ENCODE peak calls at places on chromosomes 3 and 15, in seven cellular contexts. One of them, this sample, is unnamed.

GRCh38 chr15:51251591-51251990 is 86.8 kb downstream of the CYP19A1 start:
- DNase-seq in central memory CD4-positive, alpha-beta T cell: no peak
- DNase-seq in ELR: no peak
- DNase-seq in neural crest cell: no peak
- DNase-seq in GOT3: no peak
- DNase-seq in stimulated activated naive CD8-positive, alpha-beta T cell treated with anti-CD3 and anti-CD28 coated beads, Interleukin-15, amount 100 ng/mL, for 72 hours: no peak
- DNase-seq in CD4-positive, alpha-beta memory T cell: no peak
- DNase-seq in this sample: no peak

GRCh38 chr3:17759901-17760300 is 17.5 kb upstream of the TBC1D5 start:
- DNase-seq in central memory CD4-positive, alpha-beta T cell: no peak
- DNase-seq in ELR: peak
- DNase-seq in neural crest cell: no peak
- DNase-seq in GOT3: no peak
- DNase-seq in stimulated activated naive CD8-positive, alpha-beta T cell treated with anti-CD3 and anti-CD28 coated beads, Interleukin-15, amount 100 ng/mL, for 72 hours: no peak
- DNase-seq in CD4-positive, alpha-beta memory T cell: no peak
- DNase-seq in this sample: no peak

GRCh38 chr3:30443756-30444673 is 162.4 kb upstream of the TGFBR2 start:
- DNase-seq in central memory CD4-positive, alpha-beta T cell: no peak
- DNase-seq in ELR: no peak
- DNase-seq in neural crest cell: no peak
- DNase-seq in GOT3: no peak
- DNase-seq in stimulated activated naive CD8-positive, alpha-beta T cell treated with anti-CD3 and anti-CD28 coated beads, Interleukin-15, amount 100 ng/mL, for 72 hours: no peak
- DNase-seq in CD4-positive, alpha-beta memory T cell: no peak
- DNase-seq in this sample: no peak

GRCh38 chr3:111541911-111542483 is at the start of gene CD96:
- DNase-seq in central memory CD4-positive, alpha-beta T cell: peak
- DNase-seq in ELR: peak
- DNase-seq in neural crest cell: no peak
- DNase-seq in GOT3: no peak
- DNase-seq in stimulated activated naive CD8-positive, alpha-beta T cell treated with anti-CD3 and anti-CD28 coated beads, Interleukin-15, amount 100 ng/mL, for 72 hours: peak
- DNase-seq in CD4-positive, alpha-beta memory T cell: peak
- DNase-seq in this sample: no peak

GRCh38 chr3:12966847-12967750 is 106.1 kb downstream of the IQSEC1 start:
- DNase-seq in central memory CD4-positive, alpha-beta T cell: no peak
- DNase-seq in ELR: peak
- DNase-seq in neural crest cell: peak
- DNase-seq in GOT3: no peak
- DNase-seq in stimulated activated naive CD8-positive, alpha-beta T cell treated with anti-CD3 and anti-CD28 coated beads, Interleukin-15, amount 100 ng/mL, for 72 hours: no peak
- DNase-seq in CD4-positive, alpha-beta memory T cell: no peak
- DNase-seq in this sample: no peak

GRCh38 chr15:69031013-69032001 is 16.8 kb downstream of the NOX5 start:
- DNase-seq in central memory CD4-positive, alpha-beta T cell: no peak
- DNase-seq in ELR: no peak
- DNase-seq in neural crest cell: peak
- DNase-seq in GOT3: no peak
- DNase-seq in stimulated activated naive CD8-positive, alpha-beta T cell treated with anti-CD3 and anti-CD28 coated beads, Interleukin-15, amount 100 ng/mL, for 72 hours: peak
- DNase-seq in CD4-positive, alpha-beta memory T cell: no peak
- DNase-seq in this sample: no peak

GRCh38 chr3:26368312-26368711 is 254.3 kb upstream of the LRRC3B start:
- DNase-seq in central memory CD4-positive, alpha-beta T cell: no peak
- DNase-seq in ELR: no peak
- DNase-seq in neural crest cell: no peak
- DNase-seq in GOT3: no peak
- DNase-seq in stimulated activated naive CD8-positive, alpha-beta T cell treated with anti-CD3 and anti-CD28 coated beads, Interleukin-15, amount 100 ng/mL, for 72 hours: no peak
- DNase-seq in CD4-positive, alpha-beta memory T cell: no peak
- DNase-seq in this sample: no peak

GRCh38 chr3:12508316-12508715 is 24.0 kb downstream of the TSEN2 start:
- DNase-seq in central memory CD4-positive, alpha-beta T cell: no peak
- DNase-seq in ELR: peak
- DNase-seq in neural crest cell: no peak
- DNase-seq in GOT3: peak
- DNase-seq in stimulated activated naive CD8-positive, alpha-beta T cell treated with anti-CD3 and anti-CD28 coated beads, Interleukin-15, amount 100 ng/mL, for 72 hours: no peak
- DNase-seq in CD4-positive, alpha-beta memory T cell: no peak
- DNase-seq in this sample: peak

GRCh38 chr15:69164807-69165636 is 4.6 kb downstream of the GLCE start:
- DNase-seq in central memory CD4-positive, alpha-beta T cell: no peak
- DNase-seq in ELR: peak
- DNase-seq in neural crest cell: no peak
- DNase-seq in GOT3: no peak
- DNase-seq in stimulated activated naive CD8-positive, alpha-beta T cell treated with anti-CD3 and anti-CD28 coated beads, Interleukin-15, amount 100 ng/mL, for 72 hours: no peak
- DNase-seq in CD4-positive, alpha-beta memory T cell: no peak
- DNase-seq in this sample: peak

GRCh38 chr3:26984601-26985000 is 362.0 kb downstream of the LRRC3B start:
- DNase-seq in central memory CD4-positive, alpha-beta T cell: no peak
- DNase-seq in ELR: no peak
- DNase-seq in neural crest cell: no peak
- DNase-seq in GOT3: no peak
- DNase-seq in stimulated activated naive CD8-positive, alpha-beta T cell treated with anti-CD3 and anti-CD28 coated beads, Interleukin-15, amount 100 ng/mL, for 72 hours: no peak
- DNase-seq in CD4-positive, alpha-beta memory T cell: no peak
- DNase-seq in this sample: no peak

GRCh38 chr3:12629560-12629959 is 34.4 kb downstream of the RAF1 start:
- DNase-seq in central memory CD4-positive, alpha-beta T cell: no peak
- DNase-seq in ELR: peak
- DNase-seq in neural crest cell: no peak
- DNase-seq in GOT3: no peak
- DNase-seq in stimulated activated naive CD8-positive, alpha-beta T cell treated with anti-CD3 and anti-CD28 coated beads, Interleukin-15, amount 100 ng/mL, for 72 hours: no peak
- DNase-seq in CD4-positive, alpha-beta memory T cell: no peak
- DNase-seq in this sample: peak

GRCh38 chr3:127888564-127889107 is 26.4 kb upstream of the KBTBD12 start:
- DNase-seq in central memory CD4-positive, alpha-beta T cell: no peak
- DNase-seq in ELR: no peak
- DNase-seq in neural crest cell: no peak
- DNase-seq in GOT3: no peak
- DNase-seq in stimulated activated naive CD8-positive, alpha-beta T cell treated with anti-CD3 and anti-CD28 coated beads, Interleukin-15, amount 100 ng/mL, for 72 hours: no peak
- DNase-seq in CD4-positive, alpha-beta memory T cell: no peak
- DNase-seq in this sample: no peak

GRCh38 chr15:85623648-85624047 is 171.1 kb downstream of the KLHL25 start:
- DNase-seq in central memory CD4-positive, alpha-beta T cell: no peak
- DNase-seq in ELR: peak
- DNase-seq in neural crest cell: no peak
- DNase-seq in GOT3: no peak
- DNase-seq in stimulated activated naive CD8-positive, alpha-beta T cell treated with anti-CD3 and anti-CD28 coated beads, Interleukin-15, amount 100 ng/mL, for 72 hours: no peak
- DNase-seq in CD4-positive, alpha-beta memory T cell: no peak
- DNase-seq in this sample: peak

GRCh38 chr3:38366082-38366481 is 19.5 kb downstream of the XYLB start:
- DNase-seq in central memory CD4-positive, alpha-beta T cell: no peak
- DNase-seq in ELR: no peak
- DNase-seq in neural crest cell: no peak
- DNase-seq in GOT3: no peak
- DNase-seq in stimulated activated naive CD8-positive, alpha-beta T cell treated with anti-CD3 and anti-CD28 coated beads, Interleukin-15, amount 100 ng/mL, for 72 hours: no peak
- DNase-seq in CD4-positive, alpha-beta memory T cell: no peak
- DNase-seq in this sample: no peak

GRCh38 chr3:193897288-193897687 is 238.7 kb upstream of the HES1 start:
- DNase-seq in central memory CD4-positive, alpha-beta T cell: no peak
- DNase-seq in ELR: no peak
- DNase-seq in neural crest cell: peak
- DNase-seq in GOT3: no peak
- DNase-seq in stimulated activated naive CD8-positive, alpha-beta T cell treated with anti-CD3 and anti-CD28 coated beads, Interleukin-15, amount 100 ng/mL, for 72 hours: no peak
- DNase-seq in CD4-positive, alpha-beta memory T cell: no peak
- DNase-seq in this sample: no peak

GRCh38 chr3:99503350-99503749 is 135.0 kb upstream of the COL8A1 start:
- DNase-seq in central memory CD4-positive, alpha-beta T cell: no peak
- DNase-seq in ELR: peak
- DNase-seq in neural crest cell: no peak
- DNase-seq in GOT3: no peak
- DNase-seq in stimulated activated naive CD8-positive, alpha-beta T cell treated with anti-CD3 and anti-CD28 coated beads, Interleukin-15, amount 100 ng/mL, for 72 hours: no peak
- DNase-seq in CD4-positive, alpha-beta memory T cell: no peak
- DNase-seq in this sample: no peak

GRCh38 chr3:112740800-112741199 is 99.9 kb upstream of the CCDC80 start:
- DNase-seq in central memory CD4-positive, alpha-beta T cell: peak
- DNase-seq in ELR: no peak
- DNase-seq in neural crest cell: no peak
- DNase-seq in GOT3: no peak
- DNase-seq in stimulated activated naive CD8-positive, alpha-beta T cell treated with anti-CD3 and anti-CD28 coated beads, Interleukin-15, amount 100 ng/mL, for 72 hours: no peak
- DNase-seq in CD4-positive, alpha-beta memory T cell: no peak
- DNase-seq in this sample: no peak

GRCh38 chr15:23866832-23867231 is 179.7 kb upstream of the NDN start:
- DNase-seq in central memory CD4-positive, alpha-beta T cell: no peak
- DNase-seq in ELR: no peak
- DNase-seq in neural crest cell: no peak
- DNase-seq in GOT3: no peak
- DNase-seq in stimulated activated naive CD8-positive, alpha-beta T cell treated with anti-CD3 and anti-CD28 coated beads, Interleukin-15, amount 100 ng/mL, for 72 hours: no peak
- DNase-seq in CD4-positive, alpha-beta memory T cell: no peak
- DNase-seq in this sample: no peak